ENCODE peak calls at places on chromosomes 1 and 21, in nine cellular contexts. One of them, this sample, is unnamed.

GRCh38 chr1:228407118-228408040 is 744 bp upstream of the TRIM11 start:
- DNase-seq in neural crest cell: no peak
- DNase-seq in NCI-H510A treated with DMSO at 0.1 percent for 48 hours: no peak
- DNase-seq in activated CD8-positive, alpha-beta memory T cell treated with anti-CD3 and anti-CD28 coated beads for 48 hours: no peak
- DNase-seq in stimulated activated CD4-positive, alpha-beta T cell treated with anti-CD3 and anti-CD28 coated beads, Interleukin-4, amount 100 ng/mL, for 4 hours: no peak
- DNase-seq in sigmoid colon: no peak
- DNase-seq in activated T-helper 9 cell treated with anti-CD3 and anti-CD28 coated beads, Interleukin-2, amount 50 U/mL, for 16 hours: no peak
- DNase-seq in GM19239: no peak
- DNase-seq in SHP77: no peak
- DNase-seq in this sample: no peak

GRCh38 chr1:79679916-79680315 is 673.4 kb upstream of the ADGRL4 start:
- DNase-seq in SHP77: no peak
- DNase-seq in activated CD8-positive, alpha-beta memory T cell treated with anti-CD3 and anti-CD28 coated beads for 48 hours: no peak
- DNase-seq in NCI-H510A treated with DMSO at 0.1 percent for 48 hours: no peak
- DNase-seq in activated T-helper 9 cell treated with anti-CD3 and anti-CD28 coated beads, Interleukin-2, amount 50 U/mL, for 16 hours: no peak
- DNase-seq in GM19239: no peak
- DNase-seq in sigmoid colon: no peak
- DNase-seq in neural crest cell: no peak
- DNase-seq in stimulated activated CD4-positive, alpha-beta T cell treated with anti-CD3 and anti-CD28 coated beads, Interleukin-4, amount 100 ng/mL, for 4 hours: no peak
- DNase-seq in this sample: no peak

GRCh38 chr1:246067432-246068021 is 439.6 kb downstream of the SMYD3 start:
- DNase-seq in GM19239: no peak
- DNase-seq in SHP77: no peak
- DNase-seq in sigmoid colon: no peak
- DNase-seq in neural crest cell: no peak
- DNase-seq in activated T-helper 9 cell treated with anti-CD3 and anti-CD28 coated beads, Interleukin-2, amount 50 U/mL, for 16 hours: no peak
- DNase-seq in stimulated activated CD4-positive, alpha-beta T cell treated with anti-CD3 and anti-CD28 coated beads, Interleukin-4, amount 100 ng/mL, for 4 hours: no peak
- DNase-seq in activated CD8-positive, alpha-beta memory T cell treated with anti-CD3 and anti-CD28 coated beads for 48 hours: no peak
- DNase-seq in NCI-H510A treated with DMSO at 0.1 percent for 48 hours: no peak
- DNase-seq in this sample: no peak

GRCh38 chr21:31644648-31645047 is 14.8 kb upstream of the SOD1 start:
- DNase-seq in GM19239: no peak
- DNase-seq in stimulated activated CD4-positive, alpha-beta T cell treated with anti-CD3 and anti-CD28 coated beads, Interleukin-4, amount 100 ng/mL, for 4 hours: no peak
- DNase-seq in SHP77: no peak
- DNase-seq in sigmoid colon: no peak
- DNase-seq in activated CD8-positive, alpha-beta memory T cell treated with anti-CD3 and anti-CD28 coated beads for 48 hours: no peak
- DNase-seq in NCI-H510A treated with DMSO at 0.1 percent for 48 hours: no peak
- DNase-seq in activated T-helper 9 cell treated with anti-CD3 and anti-CD28 coated beads, Interleukin-2, amount 50 U/mL, for 16 hours: no peak
- DNase-seq in neural crest cell: no peak
- DNase-seq in this sample: no peak

GRCh38 chr1:221693087-221693486 is 48.8 kb downstream of the DUSP10 start:
- DNase-seq in neural crest cell: no peak
- DNase-seq in SHP77: no peak
- DNase-seq in sigmoid colon: no peak
- DNase-seq in NCI-H510A treated with DMSO at 0.1 percent for 48 hours: no peak
- DNase-seq in activated CD8-positive, alpha-beta memory T cell treated with anti-CD3 and anti-CD28 coated beads for 48 hours: no peak
- DNase-seq in GM19239: no peak
- DNase-seq in activated T-helper 9 cell treated with anti-CD3 and anti-CD28 coated beads, Interleukin-2, amount 50 U/mL, for 16 hours: no peak
- DNase-seq in stimulated activated CD4-positive, alpha-beta T cell treated with anti-CD3 and anti-CD28 coated beads, Interleukin-4, amount 100 ng/mL, for 4 hours: no peak
- DNase-seq in this sample: no peak

GRCh38 chr1:64515427-64515826 is 45.5 kb downstream of the CACHD1 start:
- DNase-seq in NCI-H510A treated with DMSO at 0.1 percent for 48 hours: no peak
- DNase-seq in GM19239: no peak
- DNase-seq in neural crest cell: no peak
- DNase-seq in SHP77: no peak
- DNase-seq in sigmoid colon: peak
- DNase-seq in activated T-helper 9 cell treated with anti-CD3 and anti-CD28 coated beads, Interleukin-2, amount 50 U/mL, for 16 hours: no peak
- DNase-seq in activated CD8-positive, alpha-beta memory T cell treated with anti-CD3 and anti-CD28 coated beads for 48 hours: no peak
- DNase-seq in stimulated activated CD4-positive, alpha-beta T cell treated with anti-CD3 and anti-CD28 coated beads, Interleukin-4, amount 100 ng/mL, for 4 hours: no peak
- DNase-seq in this sample: peak

GRCh38 chr1:10059329-10059691 is 26.6 kb downstream of the UBE4B start:
- DNase-seq in activated T-helper 9 cell treated with anti-CD3 and anti-CD28 coated beads, Interleukin-2, amount 50 U/mL, for 16 hours: no peak
- DNase-seq in NCI-H510A treated with DMSO at 0.1 percent for 48 hours: no peak
- DNase-seq in sigmoid colon: no peak
- DNase-seq in activated CD8-positive, alpha-beta memory T cell treated with anti-CD3 and anti-CD28 coated beads for 48 hours: no peak
- DNase-seq in stimulated activated CD4-positive, alpha-beta T cell treated with anti-CD3 and anti-CD28 coated beads, Interleukin-4, amount 100 ng/mL, for 4 hours: no peak
- DNase-seq in neural crest cell: no peak
- DNase-seq in SHP77: no peak
- DNase-seq in GM19239: no peak
- DNase-seq in this sample: no peak

GRCh38 chr1:59442492-59442891 is 145.6 kb downstream of the FGGY start:
- DNase-seq in activated CD8-positive, alpha-beta memory T cell treated with anti-CD3 and anti-CD28 coated beads for 48 hours: no peak
- DNase-seq in stimulated activated CD4-positive, alpha-beta T cell treated with anti-CD3 and anti-CD28 coated beads, Interleukin-4, amount 100 ng/mL, for 4 hours: no peak
- DNase-seq in sigmoid colon: no peak
- DNase-seq in neural crest cell: no peak
- DNase-seq in NCI-H510A treated with DMSO at 0.1 percent for 48 hours: no peak
- DNase-seq in activated T-helper 9 cell treated with anti-CD3 and anti-CD28 coated beads, Interleukin-2, amount 50 U/mL, for 16 hours: no peak
- DNase-seq in GM19239: no peak
- DNase-seq in SHP77: no peak
- DNase-seq in this sample: no peak

GRCh38 chr1:205961405-205961804 is 18.1 kb upstream of the SLC26A9 start:
- DNase-seq in activated CD8-positive, alpha-beta memory T cell treated with anti-CD3 and anti-CD28 coated beads for 48 hours: no peak
- DNase-seq in stimulated activated CD4-positive, alpha-beta T cell treated with anti-CD3 and anti-CD28 coated beads, Interleukin-4, amount 100 ng/mL, for 4 hours: no peak
- DNase-seq in sigmoid colon: no peak
- DNase-seq in NCI-H510A treated with DMSO at 0.1 percent for 48 hours: no peak
- DNase-seq in GM19239: no peak
- DNase-seq in activated T-helper 9 cell treated with anti-CD3 and anti-CD28 coated beads, Interleukin-2, amount 50 U/mL, for 16 hours: no peak
- DNase-seq in neural crest cell: no peak
- DNase-seq in SHP77: no peak
- DNase-seq in this sample: no peak

GRCh38 chr1:182163821-182164223 is 102.3 kb upstream of the ZNF648 start:
- DNase-seq in stimulated activated CD4-positive, alpha-beta T cell treated with anti-CD3 and anti-CD28 coated beads, Interleukin-4, amount 100 ng/mL, for 4 hours: no peak
- DNase-seq in sigmoid colon: peak
- DNase-seq in GM19239: no peak
- DNase-seq in NCI-H510A treated with DMSO at 0.1 percent for 48 hours: no peak
- DNase-seq in SHP77: no peak
- DNase-seq in activated CD8-positive, alpha-beta memory T cell treated with anti-CD3 and anti-CD28 coated beads for 48 hours: no peak
- DNase-seq in activated T-helper 9 cell treated with anti-CD3 and anti-CD28 coated beads, Interleukin-2, amount 50 U/mL, for 16 hours: no peak
- DNase-seq in neural crest cell: no peak
- DNase-seq in this sample: no peak

GRCh38 chr1:16112558-16113555 is 39.4 kb upstream of the FAM131C start:
- DNase-seq in neural crest cell: peak
- DNase-seq in NCI-H510A treated with DMSO at 0.1 percent for 48 hours: no peak
- DNase-seq in SHP77: no peak
- DNase-seq in sigmoid colon: no peak
- DNase-seq in stimulated activated CD4-positive, alpha-beta T cell treated with anti-CD3 and anti-CD28 coated beads, Interleukin-4, amount 100 ng/mL, for 4 hours: no peak
- DNase-seq in GM19239: no peak
- DNase-seq in activated T-helper 9 cell treated with anti-CD3 and anti-CD28 coated beads, Interleukin-2, amount 50 U/mL, for 16 hours: no peak
- DNase-seq in activated CD8-positive, alpha-beta memory T cell treated with anti-CD3 and anti-CD28 coated beads for 48 hours: no peak
- DNase-seq in this sample: no peak

GRCh38 chr1:181057079-181057478 is 23.3 kb downstream of the MR1 start:
- DNase-seq in SHP77: no peak
- DNase-seq in activated CD8-positive, alpha-beta memory T cell treated with anti-CD3 and anti-CD28 coated beads for 48 hours: no peak
- DNase-seq in GM19239: no peak
- DNase-seq in neural crest cell: no peak
- DNase-seq in stimulated activated CD4-positive, alpha-beta T cell treated with anti-CD3 and anti-CD28 coated beads, Interleukin-4, amount 100 ng/mL, for 4 hours: no peak
- DNase-seq in sigmoid colon: no peak
- DNase-seq in activated T-helper 9 cell treated with anti-CD3 and anti-CD28 coated beads, Interleukin-2, amount 50 U/mL, for 16 hours: no peak
- DNase-seq in NCI-H510A treated with DMSO at 0.1 percent for 48 hours: peak
- DNase-seq in this sample: no peak

GRCh38 chr1:115640384-115640783 is 1.4 kb upstream of the VANGL1 start:
- DNase-seq in stimulated activated CD4-positive, alpha-beta T cell treated with anti-CD3 and anti-CD28 coated beads, Interleukin-4, amount 100 ng/mL, for 4 hours: no peak
- DNase-seq in sigmoid colon: no peak
- DNase-seq in activated CD8-positive, alpha-beta memory T cell treated with anti-CD3 and anti-CD28 coated beads for 48 hours: no peak
- DNase-seq in SHP77: no peak
- DNase-seq in NCI-H510A treated with DMSO at 0.1 percent for 48 hours: no peak
- DNase-seq in neural crest cell: no peak
- DNase-seq in GM19239: no peak
- DNase-seq in activated T-helper 9 cell treated with anti-CD3 and anti-CD28 coated beads, Interleukin-2, amount 50 U/mL, for 16 hours: no peak
- DNase-seq in this sample: no peak

GRCh38 chr21:41678016-41678935 is 88.6 kb downstream of the RIPK4 start:
- DNase-seq in GM19239: no peak
- DNase-seq in activated CD8-positive, alpha-beta memory T cell treated with anti-CD3 and anti-CD28 coated beads for 48 hours: no peak
- DNase-seq in sigmoid colon: no peak
- DNase-seq in activated T-helper 9 cell treated with anti-CD3 and anti-CD28 coated beads, Interleukin-2, amount 50 U/mL, for 16 hours: no peak
- DNase-seq in stimulated activated CD4-positive, alpha-beta T cell treated with anti-CD3 and anti-CD28 coated beads, Interleukin-4, amount 100 ng/mL, for 4 hours: no peak
- DNase-seq in NCI-H510A treated with DMSO at 0.1 percent for 48 hours: peak
- DNase-seq in SHP77: peak
- DNase-seq in neural crest cell: no peak
- DNase-seq in this sample: peak

GRCh38 chr1:239985044-239985443 is 106.6 kb upstream of the FMN2 start:
- DNase-seq in neural crest cell: no peak
- DNase-seq in activated T-helper 9 cell treated with anti-CD3 and anti-CD28 coated beads, Interleukin-2, amount 50 U/mL, for 16 hours: no peak
- DNase-seq in activated CD8-positive, alpha-beta memory T cell treated with anti-CD3 and anti-CD28 coated beads for 48 hours: no peak
- DNase-seq in NCI-H510A treated with DMSO at 0.1 percent for 48 hours: no peak
- DNase-seq in SHP77: no peak
- DNase-seq in sigmoid colon: no peak
- DNase-seq in stimulated activated CD4-positive, alpha-beta T cell treated with anti-CD3 and anti-CD28 coated beads, Interleukin-4, amount 100 ng/mL, for 4 hours: no peak
- DNase-seq in GM19239: no peak
- DNase-seq in this sample: no peak

GRCh38 chr1:240020871-240021270 is 70.8 kb upstream of the FMN2 start:
- DNase-seq in activated CD8-positive, alpha-beta memory T cell treated with anti-CD3 and anti-CD28 coated beads for 48 hours: no peak
- DNase-seq in sigmoid colon: no peak
- DNase-seq in SHP77: no peak
- DNase-seq in NCI-H510A treated with DMSO at 0.1 percent for 48 hours: no peak
- DNase-seq in activated T-helper 9 cell treated with anti-CD3 and anti-CD28 coated beads, Interleukin-2, amount 50 U/mL, for 16 hours: no peak
- DNase-seq in stimulated activated CD4-positive, alpha-beta T cell treated with anti-CD3 and anti-CD28 coated beads, Interleukin-4, amount 100 ng/mL, for 4 hours: no peak
- DNase-seq in neural crest cell: no peak
- DNase-seq in GM19239: no peak
- DNase-seq in this sample: no peak

GRCh38 chr1:221637641-221638041 is 104.2 kb downstream of the DUSP10 start:
- DNase-seq in neural crest cell: no peak
- DNase-seq in NCI-H510A treated with DMSO at 0.1 percent for 48 hours: no peak
- DNase-seq in activated CD8-positive, alpha-beta memory T cell treated with anti-CD3 and anti-CD28 coated beads for 48 hours: no peak
- DNase-seq in stimulated activated CD4-positive, alpha-beta T cell treated with anti-CD3 and anti-CD28 coated beads, Interleukin-4, amount 100 ng/mL, for 4 hours: no peak
- DNase-seq in activated T-helper 9 cell treated with anti-CD3 and anti-CD28 coated beads, Interleukin-2, amount 50 U/mL, for 16 hours: no peak
- DNase-seq in sigmoid colon: peak
- DNase-seq in SHP77: no peak
- DNase-seq in GM19239: no peak
- DNase-seq in this sample: no peak

GRCh38 chr1:167713330-167714081 is 8.3 kb upstream of the MPZL1 start:
- DNase-seq in sigmoid colon: peak
- DNase-seq in GM19239: no peak
- DNase-seq in SHP77: peak
- DNase-seq in neural crest cell: peak
- DNase-seq in NCI-H510A treated with DMSO at 0.1 percent for 48 hours: no peak
- DNase-seq in activated CD8-positive, alpha-beta memory T cell treated with anti-CD3 and anti-CD28 coated beads for 48 hours: no peak
- DNase-seq in stimulated activated CD4-positive, alpha-beta T cell treated with anti-CD3 and anti-CD28 coated beads, Interleukin-4, amount 100 ng/mL, for 4 hours: peak
- DNase-seq in activated T-helper 9 cell treated with anti-CD3 and anti-CD28 coated beads, Interleukin-2, amount 50 U/mL, for 16 hours: no peak
- DNase-seq in this sample: no peak

GRCh38 chr1:60978421-60979357 is 103.7 kb upstream of the NFIA start:
- DNase-seq in stimulated activated CD4-positive, alpha-beta T cell treated with anti-CD3 and anti-CD28 coated beads, Interleukin-4, amount 100 ng/mL, for 4 hours: no peak
- DNase-seq in neural crest cell: no peak
- DNase-seq in GM19239: peak
- DNase-seq in SHP77: peak
- DNase-seq in NCI-H510A treated with DMSO at 0.1 percent for 48 hours: peak
- DNase-seq in activated CD8-positive, alpha-beta memory T cell treated with anti-CD3 and anti-CD28 coated beads for 48 hours: no peak
- DNase-seq in activated T-helper 9 cell treated with anti-CD3 and anti-CD28 coated beads, Interleukin-2, amount 50 U/mL, for 16 hours: no peak
- DNase-seq in sigmoid colon: no peak
- DNase-seq in this sample: no peak

GRCh38 chr21:35641271-35642016 is 418.9 kb downstream of the SETD4 start:
- DNase-seq in neural crest cell: no peak
- DNase-seq in stimulated activated CD4-positive, alpha-beta T cell treated with anti-CD3 and anti-CD28 coated beads, Interleukin-4, amount 100 ng/mL, for 4 hours: no peak
- DNase-seq in GM19239: no peak
- DNase-seq in activated T-helper 9 cell treated with anti-CD3 and anti-CD28 coated beads, Interleukin-2, amount 50 U/mL, for 16 hours: no peak
- DNase-seq in sigmoid colon: no peak
- DNase-seq in SHP77: no peak
- DNase-seq in activated CD8-positive, alpha-beta memory T cell treated with anti-CD3 and anti-CD28 coated beads for 48 hours: no peak
- DNase-seq in NCI-H510A treated with DMSO at 0.1 percent for 48 hours: no peak
- DNase-seq in this sample: no peak

GRCh38 chr1:42439940-42440339 is 15.9 kb downstream of the ZMYND12 start:
- DNase-seq in activated CD8-positive, alpha-beta memory T cell treated with anti-CD3 and anti-CD28 coated beads for 48 hours: no peak
- DNase-seq in activated T-helper 9 cell treated with anti-CD3 and anti-CD28 coated beads, Interleukin-2, amount 50 U/mL, for 16 hours: no peak
- DNase-seq in stimulated activated CD4-positive, alpha-beta T cell treated with anti-CD3 and anti-CD28 coated beads, Interleukin-4, amount 100 ng/mL, for 4 hours: no peak
- DNase-seq in neural crest cell: no peak
- DNase-seq in SHP77: peak
- DNase-seq in GM19239: no peak
- DNase-seq in sigmoid colon: no peak
- DNase-seq in NCI-H510A treated with DMSO at 0.1 percent for 48 hours: no peak
- DNase-seq in this sample: no peak

GRCh38 chr1:210883821-210884220 is 250.1 kb downstream of the KCNH1 start:
- DNase-seq in sigmoid colon: no peak
- DNase-seq in activated CD8-positive, alpha-beta memory T cell treated with anti-CD3 and anti-CD28 coated beads for 48 hours: no peak
- DNase-seq in NCI-H510A treated with DMSO at 0.1 percent for 48 hours: no peak
- DNase-seq in SHP77: no peak
- DNase-seq in neural crest cell: no peak
- DNase-seq in GM19239: no peak
- DNase-seq in activated T-helper 9 cell treated with anti-CD3 and anti-CD28 coated beads, Interleukin-2, amount 50 U/mL, for 16 hours: no peak
- DNase-seq in stimulated activated CD4-positive, alpha-beta T cell treated with anti-CD3 and anti-CD28 coated beads, Interleukin-4, amount 100 ng/mL, for 4 hours: no peak
- DNase-seq in this sample: no peak

GRCh38 chr1:204128464-204128963 is 23.3 kb downstream of the ETNK2 start:
- DNase-seq in activated CD8-positive, alpha-beta memory T cell treated with anti-CD3 and anti-CD28 coated beads for 48 hours: no peak
- DNase-seq in sigmoid colon: no peak
- DNase-seq in stimulated activated CD4-positive, alpha-beta T cell treated with anti-CD3 and anti-CD28 coated beads, Interleukin-4, amount 100 ng/mL, for 4 hours: no peak
- DNase-seq in SHP77: no peak
- DNase-seq in activated T-helper 9 cell treated with anti-CD3 and anti-CD28 coated beads, Interleukin-2, amount 50 U/mL, for 16 hours: no peak
- DNase-seq in NCI-H510A treated with DMSO at 0.1 percent for 48 hours: no peak
- DNase-seq in GM19239: no peak
- DNase-seq in neural crest cell: no peak
- DNase-seq in this sample: no peak

GRCh38 chr1:53145942-53146708 is 3.7 kb upstream of the SLC1A7 start:
- DNase-seq in GM19239: no peak
- DNase-seq in neural crest cell: no peak
- DNase-seq in activated T-helper 9 cell treated with anti-CD3 and anti-CD28 coated beads, Interleukin-2, amount 50 U/mL, for 16 hours: no peak
- DNase-seq in stimulated activated CD4-positive, alpha-beta T cell treated with anti-CD3 and anti-CD28 coated beads, Interleukin-4, amount 100 ng/mL, for 4 hours: no peak
- DNase-seq in activated CD8-positive, alpha-beta memory T cell treated with anti-CD3 and anti-CD28 coated beads for 48 hours: no peak
- DNase-seq in sigmoid colon: peak
- DNase-seq in NCI-H510A treated with DMSO at 0.1 percent for 48 hours: no peak
- DNase-seq in SHP77: no peak
- DNase-seq in this sample: peak

GRCh38 chr1:212285685-212286436 is 651 bp downstream of the PPP2R5A start:
- DNase-seq in neural crest cell: peak
- DNase-seq in NCI-H510A treated with DMSO at 0.1 percent for 48 hours: peak
- DNase-seq in stimulated activated CD4-positive, alpha-beta T cell treated with anti-CD3 and anti-CD28 coated beads, Interleukin-4, amount 100 ng/mL, for 4 hours: peak
- DNase-seq in activated CD8-positive, alpha-beta memory T cell treated with anti-CD3 and anti-CD28 coated beads for 48 hours: peak
- DNase-seq in sigmoid colon: peak
- DNase-seq in SHP77: peak
- DNase-seq in GM19239: peak
- DNase-seq in activated T-helper 9 cell treated with anti-CD3 and anti-CD28 coated beads, Interleukin-2, amount 50 U/mL, for 16 hours: peak
- DNase-seq in this sample: peak

GRCh38 chr21:40901690-40902089 is 54.7 kb upstream of the DSCAM start:
- DNase-seq in neural crest cell: no peak
- DNase-seq in SHP77: no peak
- DNase-seq in GM19239: no peak
- DNase-seq in activated T-helper 9 cell treated with anti-CD3 and anti-CD28 coated beads, Interleukin-2, amount 50 U/mL, for 16 hours: no peak
- DNase-seq in activated CD8-positive, alpha-beta memory T cell treated with anti-CD3 and anti-CD28 coated beads for 48 hours: no peak
- DNase-seq in stimulated activated CD4-positive, alpha-beta T cell treated with anti-CD3 and anti-CD28 coated beads, Interleukin-4, amount 100 ng/mL, for 4 hours: no peak
- DNase-seq in sigmoid colon: peak
- DNase-seq in NCI-H510A treated with DMSO at 0.1 percent for 48 hours: no peak
- DNase-seq in this sample: no peak

GRCh38 chr1:203551550-203551949 is 57.6 kb downstream of the OPTC start:
- DNase-seq in activated CD8-positive, alpha-beta memory T cell treated with anti-CD3 and anti-CD28 coated beads for 48 hours: no peak
- DNase-seq in NCI-H510A treated with DMSO at 0.1 percent for 48 hours: no peak
- DNase-seq in sigmoid colon: no peak
- DNase-seq in GM19239: no peak
- DNase-seq in neural crest cell: no peak
- DNase-seq in activated T-helper 9 cell treated with anti-CD3 and anti-CD28 coated beads, Interleukin-2, amount 50 U/mL, for 16 hours: no peak
- DNase-seq in stimulated activated CD4-positive, alpha-beta T cell treated with anti-CD3 and anti-CD28 coated beads, Interleukin-4, amount 100 ng/mL, for 4 hours: no peak
- DNase-seq in SHP77: no peak
- DNase-seq in this sample: no peak

GRCh38 chr1:203185585-203185984 is 919 bp downstream of the CHI3L1 start:
- DNase-seq in stimulated activated CD4-positive, alpha-beta T cell treated with anti-CD3 and anti-CD28 coated beads, Interleukin-4, amount 100 ng/mL, for 4 hours: no peak
- DNase-seq in NCI-H510A treated with DMSO at 0.1 percent for 48 hours: no peak
- DNase-seq in sigmoid colon: peak
- DNase-seq in GM19239: no peak
- DNase-seq in activated T-helper 9 cell treated with anti-CD3 and anti-CD28 coated beads, Interleukin-2, amount 50 U/mL, for 16 hours: no peak
- DNase-seq in SHP77: no peak
- DNase-seq in activated CD8-positive, alpha-beta memory T cell treated with anti-CD3 and anti-CD28 coated beads for 48 hours: no peak
- DNase-seq in neural crest cell: no peak
- DNase-seq in this sample: peak

GRCh38 chr1:207404849-207405525 is 49.1 kb upstream of the CR2 start:
- DNase-seq in stimulated activated CD4-positive, alpha-beta T cell treated with anti-CD3 and anti-CD28 coated beads, Interleukin-4, amount 100 ng/mL, for 4 hours: no peak
- DNase-seq in neural crest cell: no peak
- DNase-seq in sigmoid colon: no peak
- DNase-seq in activated CD8-positive, alpha-beta memory T cell treated with anti-CD3 and anti-CD28 coated beads for 48 hours: no peak
- DNase-seq in NCI-H510A treated with DMSO at 0.1 percent for 48 hours: peak
- DNase-seq in GM19239: peak
- DNase-seq in activated T-helper 9 cell treated with anti-CD3 and anti-CD28 coated beads, Interleukin-2, amount 50 U/mL, for 16 hours: no peak
- DNase-seq in SHP77: peak
- DNase-seq in this sample: no peak

GRCh38 chr1:19169642-19170041 is 40.4 kb downstream of the UBR4 start:
- DNase-seq in neural crest cell: no peak
- DNase-seq in sigmoid colon: no peak
- DNase-seq in GM19239: peak
- DNase-seq in NCI-H510A treated with DMSO at 0.1 percent for 48 hours: no peak
- DNase-seq in SHP77: no peak
- DNase-seq in activated CD8-positive, alpha-beta memory T cell treated with anti-CD3 and anti-CD28 coated beads for 48 hours: no peak
- DNase-seq in stimulated activated CD4-positive, alpha-beta T cell treated with anti-CD3 and anti-CD28 coated beads, Interleukin-4, amount 100 ng/mL, for 4 hours: no peak
- DNase-seq in activated T-helper 9 cell treated with anti-CD3 and anti-CD28 coated beads, Interleukin-2, amount 50 U/mL, for 16 hours: no peak
- DNase-seq in this sample: no peak

GRCh38 chr1:112614460-112615065 is 4.4 kb downstream of the ST7L start:
- DNase-seq in activated T-helper 9 cell treated with anti-CD3 and anti-CD28 coated beads, Interleukin-2, amount 50 U/mL, for 16 hours: no peak
- DNase-seq in stimulated activated CD4-positive, alpha-beta T cell treated with anti-CD3 and anti-CD28 coated beads, Interleukin-4, amount 100 ng/mL, for 4 hours: no peak
- DNase-seq in neural crest cell: no peak
- DNase-seq in SHP77: no peak
- DNase-seq in sigmoid colon: no peak
- DNase-seq in GM19239: no peak
- DNase-seq in activated CD8-positive, alpha-beta memory T cell treated with anti-CD3 and anti-CD28 coated beads for 48 hours: no peak
- DNase-seq in NCI-H510A treated with DMSO at 0.1 percent for 48 hours: peak
- DNase-seq in this sample: no peak